ENCODE peak calls at places on chromosome 18, in eight cellular contexts. Z is AG09309, F is GM10248, M is uterus, P is upper lobe of left lung, B is right atrium auricular region, R is MCF 10A, T is brain microvascular endothelial cell. K is an unnamed sample.

GRCh38 chr18:50099725-50100414 is 95.1 kb downstream of the MYO5B start:
- DNase-seq in M (no peak), F (peak; percentile 25), B (no peak), R (peak; percentile 45), Z (no peak), T (no peak), P (no peak), K (no peak)

GRCh38 chr18:54679318-54680149 is 88.5 kb downstream of the DYNAP start:
- DNase-seq in T (peak; percentile 83), M (no peak), P (no peak), F (peak; percentile 40), Z (peak; percentile 62), R (peak; percentile 82), B (no peak), K (no peak)

GRCh38 chr18:77071711-77072292 is 60.8 kb downstream of the MBP start:
- DNase-seq in Z (peak; percentile 72), M (no peak), R (peak; percentile 88), T (peak; percentile 100), B (peak; percentile 83), P (no peak), F (no peak), K (peak; percentile 84)

GRCh38 chr18:45688834-45689233 is 35.1 kb upstream of the SLC14A1 start:
- DNase-seq in Z (no peak), R (no peak), B (no peak), P (no peak), F (peak; percentile 45), M (no peak), T (peak; percentile 40), K (peak; percentile 91)

GRCh38 chr18:12283256-12283655 is 24.8 kb upstream of the TUBB6 start:
- DNase-seq in B (no peak), T (peak; percentile 54), M (no peak), F (no peak), Z (no peak), R (peak; percentile 53), P (no peak), K (no peak)

GRCh38 chr18:13376841-13377351 is 158.3 kb downstream of the LDLRAD4 start:
- DNase-seq in Z (no peak), T (no peak), B (peak; percentile 58), M (no peak), R (no peak), F (no peak), P (no peak), K (peak; percentile 86)

GRCh38 chr18:75161629-75162028 is 47.3 kb downstream of the PTGR3 start:
- DNase-seq in T (no peak), F (peak; percentile 38), R (peak; percentile 15), P (no peak), M (no peak), B (no peak), Z (no peak), K (peak; percentile 23)

GRCh38 chr18:37321578-37322496 is 243.8 kb downstream of the CELF4 start:
- DNase-seq in M (no peak), T (no peak), Z (no peak), F (no peak), P (no peak), B (no peak), R (no peak), K (no peak)

GRCh38 chr18:65422544-65423136 is 328.2 kb upstream of the CDH7 start:
- DNase-seq in Z (no peak), M (no peak), F (no peak), T (no peak), B (no peak), P (no peak), R (no peak), K (no peak)

GRCh38 chr18:54606835-54607212 is 15.8 kb downstream of the DYNAP start:
- DNase-seq in T (no peak), R (no peak), F (no peak), Z (no peak), M (no peak), P (no peak), B (no peak), K (no peak)

GRCh38 chr18:37179384-37179783 is 350.5 kb downstream of the KIAA1328 start:
- DNase-seq in B (no peak), R (no peak), T (no peak), Z (no peak), M (no peak), F (no peak), P (no peak), K (no peak)

GRCh38 chr18:3649135-3649558 is 199.2 kb downstream of the TGIF1 start:
- DNase-seq in T (no peak), Z (no peak), R (no peak), P (no peak), M (no peak), F (no peak), B (no peak), K (no peak)

GRCh38 chr18:49168281-49168680 is 217.5 kb upstream of the SMAD7 start:
- DNase-seq in T (no peak), B (no peak), M (no peak), Z (no peak), R (no peak), F (no peak), P (no peak), K (no peak)

DNA sequence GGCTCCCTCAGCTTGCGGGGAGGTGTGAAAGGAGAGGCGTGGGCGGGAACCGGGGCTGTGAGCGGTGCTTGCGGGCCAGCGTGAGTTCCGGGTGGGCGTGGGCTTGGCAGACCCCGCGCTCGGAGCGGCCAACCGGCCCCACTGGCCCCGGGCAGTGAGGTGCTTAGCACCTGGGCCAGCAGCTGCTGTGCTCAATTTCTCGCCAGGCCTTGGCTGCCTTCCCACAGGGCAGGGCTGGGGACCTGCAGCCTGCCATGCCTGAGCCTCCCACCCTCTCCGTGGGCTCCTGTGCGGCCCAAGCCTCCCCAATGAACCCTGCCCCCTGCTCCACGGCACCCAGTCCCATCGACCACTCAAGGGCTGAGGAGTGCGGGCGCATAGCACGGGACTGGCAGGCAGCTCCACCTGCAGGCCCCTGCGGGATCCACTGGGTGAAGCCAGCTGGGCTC is 48.2 kb downstream of the RNF138 start:
- DNase-seq in T (no peak), M (no peak), Z (no peak), P (peak; percentile 75), F (no peak), B (no peak), R (no peak), K (no peak)
- TF ChIP-seq CTCF in T (no peak), M (no peak), Z (no peak), P (no peak), F (no peak), B (no peak), R (no peak), K (no peak)

GRCh38 chr18:476368-476767 is 24.1 kb downstream of the COLEC12 start:
- DNase-seq in P (no peak), Z (no peak), F (no peak), T (no peak), M (no peak), B (no peak), R (no peak), K (no peak)

GRCh38 chr18:475202-475624 is 25.3 kb downstream of the COLEC12 start:
- DNase-seq in R (peak; percentile 47), M (peak; percentile 30), Z (no peak), B (peak; percentile 70), T (peak; percentile 58), F (no peak), P (no peak), K (no peak)

GRCh38 chr18:478679-479078 is 21.8 kb downstream of the COLEC12 start:
- DNase-seq in T (peak; percentile 82), M (no peak), P (no peak), F (no peak), R (no peak), Z (no peak), B (no peak), K (no peak)

GRCh38 chr18:474416-474815 is 26.1 kb downstream of the COLEC12 start:
- DNase-seq in R (no peak), F (no peak), P (no peak), B (no peak), T (no peak), M (peak; percentile 27), Z (no peak), K (no peak)

GRCh38 chr18:477565-477964 is 22.9 kb downstream of the COLEC12 start:
- DNase-seq in Z (no peak), R (peak; percentile 53), M (no peak), B (no peak), F (peak; percentile 43), T (no peak), P (no peak), K (peak; percentile 31)
- TF ChIP-seq CTCF in Z (peak; percentile 10), R (no peak), M (no peak), B (no peak), F (no peak), T (peak; percentile 29), P (peak; percentile 40), K (no peak)

GRCh38 chr18:42030586-42031182 is 75.7 kb downstream of the PIK3C3 start:
- DNase-seq in F (no peak), B (no peak), Z (no peak), T (peak; percentile 29), R (peak; percentile 29), M (no peak), P (no peak), K (no peak)
- TF ChIP-seq CTCF in F (no peak), B (peak; percentile 55), Z (peak; percentile 79), T (peak; percentile 89), R (peak; percentile 41), M (no peak), P (no peak), K (no peak)

GRCh38 chr18:39843546-39843945 is 2111.5 kb upstream of the PIK3C3 start:
- DNase-seq in P (no peak), Z (no peak), M (no peak), T (no peak), R (no peak), B (no peak), F (no peak), K (no peak)

GRCh38 chr18:39840406-39840805 is 2114.6 kb upstream of the PIK3C3 start:
- DNase-seq in M (no peak), T (peak; percentile 86), B (no peak), P (no peak), F (no peak), Z (no peak), R (peak; percentile 41), K (no peak)

GRCh38 chr18:39839782-39840181 is 2115.3 kb upstream of the PIK3C3 start:
- DNase-seq in F (no peak), T (peak; percentile 50), B (no peak), M (no peak), R (no peak), P (no peak), Z (no peak), K (no peak)

GRCh38 chr18:39842042-39842791 is 2112.8 kb upstream of the PIK3C3 start:
- DNase-seq in M (no peak), R (no peak), F (no peak), Z (no peak), T (no peak), B (no peak), P (no peak), K (no peak)

DNA sequence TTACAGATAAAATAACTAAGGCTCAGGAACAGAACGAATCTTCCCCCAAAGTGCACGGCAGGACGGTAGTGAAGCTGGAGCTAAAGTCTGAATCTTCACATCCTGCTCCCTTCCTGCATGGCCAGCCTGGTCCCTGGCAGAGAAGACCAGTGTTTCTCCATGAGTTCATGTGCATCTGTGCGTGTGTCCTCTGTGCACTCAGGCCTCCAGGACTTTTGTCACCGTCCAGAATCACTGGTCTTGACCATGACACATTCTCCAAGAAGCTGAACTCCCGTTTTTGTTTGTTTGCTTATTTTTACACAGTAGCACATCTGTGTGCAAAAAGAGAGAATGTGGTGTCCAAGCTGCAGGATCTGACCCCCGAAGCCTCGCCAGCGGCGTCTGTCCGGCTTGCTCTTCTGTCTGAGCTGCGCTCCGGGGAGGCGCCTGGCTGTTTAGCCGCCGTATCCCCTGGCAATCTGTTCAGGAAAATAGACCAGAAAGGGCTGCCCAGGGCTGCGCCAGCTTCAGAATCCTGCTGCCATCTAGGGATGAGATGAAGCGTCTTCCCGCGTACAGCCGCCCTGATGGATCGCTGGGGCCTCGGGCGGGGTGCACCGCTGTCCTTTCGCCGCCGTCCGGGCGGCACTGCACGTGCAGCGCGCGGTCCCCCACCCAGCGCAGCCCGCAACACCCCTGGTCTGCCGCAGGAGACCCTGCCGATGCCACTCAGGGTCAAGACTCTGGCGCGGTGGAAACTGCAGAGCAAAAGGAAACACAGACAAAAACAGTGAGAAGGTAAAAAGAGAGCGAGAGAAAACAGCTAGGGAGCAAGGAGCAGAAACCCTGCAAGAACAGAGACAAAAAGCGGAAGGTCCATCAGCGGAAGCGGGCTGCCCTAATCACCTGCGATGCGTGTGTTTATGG is 2113.6 kb upstream of the PIK3C3 start:
- DNase-seq in M (no peak), Z (peak; percentile 8), R (peak; percentile 67), B (no peak), P (peak; percentile 78), T (peak; percentile 86), F (no peak), K (no peak)
- TF ChIP-seq CTCF in M (peak; percentile 17), Z (peak; percentile 62), R (peak; percentile 38), B (peak; percentile 36), P (no peak), T (peak; percentile 72), F (no peak), K (no peak)

K was measured in activated CD8-positive, alpha-beta T cell treated with anti-CD3 and anti-CD28 coated beads for 36 hours.